ENCODE peak calls at places on chromosomes 11 and 22, in six cellular contexts. U is A549; Y is cardiac fibroblast; X is effector memory CD4-positive, alpha-beta T cell; V is aorta; J is cardiac muscle cell. D is an unnamed sample.

GRCh38 chr22:23457586-23457985 is 122.5 kb downstream of the IGLL1 start:
- DNase-seq in U (no peak), Y (no peak), X (no peak), V (peak; percentile 66), J (no peak), D (no peak)

GRCh38 chr11:12114487-12115033 is 4.2 kb downstream of the MICAL2 start:
- DNase-seq in U (no peak), Y (peak; percentile 68), X (no peak), V (no peak), J (peak; percentile 84), D (peak; percentile 48)

GRCh38 chr22:43151251-43152000 is at the start of gene TSPO:
- DNase-seq in U (peak; percentile 46), Y (peak; percentile 58), X (peak; percentile 62), V (peak; percentile 95), J (peak; percentile 59), D (no peak)

GRCh38 chr11:78223320-78223954 is 34.7 kb downstream of the USP35 start:
- DNase-seq in U (no peak), Y (no peak), X (no peak), V (no peak), J (no peak), D (no peak)

GRCh38 chr22:34592341-34592740 is 473.6 kb upstream of the ISX start:
- DNase-seq in U (no peak), Y (no peak), X (no peak), V (no peak), J (no peak), D (no peak)

GRCh38 chr11:8328231-8328794 is 64.6 kb upstream of the LMO1 start:
- DNase-seq in U (no peak), Y (no peak), X (no peak), V (peak; percentile 48), J (no peak), D (no peak)

GRCh38 chr11:132045116-132045515 is 674.7 kb downstream of the NTM start:
- DNase-seq in U (no peak), Y (no peak), X (no peak), V (no peak), J (no peak), D (no peak)

GRCh38 chr11:9573775-9574555 is 495 bp downstream of the WEE1 start:
- DNase-seq in U (peak; percentile 32), Y (no peak), X (no peak), V (peak; percentile 80), J (peak; percentile 35), D (no peak)

GRCh38 chr11:129427376-129427775 is 51.7 kb downstream of the BARX2 start:
- DNase-seq in U (no peak), Y (no peak), X (no peak), V (no peak), J (no peak), D (peak; percentile 81)

GRCh38 chr11:100932474-100933100 is 197.0 kb downstream of the PGR start:
- DNase-seq in U (peak; percentile 17), Y (peak; percentile 59), X (no peak), V (no peak), J (peak; percentile 58), D (peak; percentile 45)

GRCh38 chr22:36367479-36367878 is 20.3 kb downstream of the MYH9 start:
- DNase-seq in U (no peak), Y (peak; percentile 48), X (no peak), V (no peak), J (no peak), D (no peak)

GRCh38 chr11:46277313-46277622 is 194 bp upstream of the CREB3L1 start:
- DNase-seq in U (no peak), Y (peak; percentile 69), X (no peak), V (no peak), J (peak; percentile 71), D (no peak)

GRCh38 chr11:32555885-32556284 is 27.7 kb upstream of the EIF3M start:
- DNase-seq in U (no peak), Y (no peak), X (no peak), V (no peak), J (no peak), D (no peak)

GRCh38 chr11:10488121-10488580 is 33.1 kb downstream of the AMPD3 start:
- DNase-seq in U (no peak), Y (peak; percentile 8), X (no peak), V (peak; percentile 37), J (no peak), D (no peak)

GRCh38 chr11:12363373-12363772 is 14.0 kb upstream of the PARVA start:
- DNase-seq in U (no peak), Y (no peak), X (no peak), V (no peak), J (no peak), D (no peak)

GRCh38 chr11:19985106-19985505 is 175.2 kb downstream of the DBX1 start:
- DNase-seq in U (no peak), Y (no peak), X (no peak), V (no peak), J (no peak), D (no peak)

GRCh38 chr11:14927146-14927545 is 35.1 kb upstream of the CYP2R1 start:
- DNase-seq in U (no peak), Y (peak; percentile 65), X (no peak), V (no peak), J (peak; percentile 0), D (no peak)

GRCh38 chr11:36509265-36509664 is 807 bp downstream of the TRAF6 start:
- DNase-seq in U (no peak), Y (peak; percentile 52), X (peak; percentile 24), V (no peak), J (peak; percentile 39), D (peak; percentile 20)

GRCh38 chr11:36339899-36340298 is 43.8 kb downstream of the PRR5L start:
- DNase-seq in U (no peak), Y (no peak), X (no peak), V (no peak), J (no peak), D (no peak)

GRCh38 chr11:3021125-3021524 is 29.0 kb upstream of the NAP1L4 start:
- DNase-seq in U (peak; percentile 60), Y (peak; percentile 43), X (no peak), V (no peak), J (peak; percentile 32), D (peak; percentile 59)

GRCh38 chr11:59999732-60000131 is 17.2 kb upstream of the OOSP4B start:
- DNase-seq in U (no peak), Y (no peak), X (no peak), V (no peak), J (no peak), D (no peak)

GRCh38 chr22:20002661-20003060 is 14.0 kb downstream of the ARVCF start:
- DNase-seq in U (no peak), Y (no peak), X (no peak), V (peak; percentile 47), J (no peak), D (no peak)

GRCh38 chr22:22684605-22685561 is 40.5 kb downstream of the GGTLC2 start:
- DNase-seq in U (no peak), Y (peak; percentile 57), X (no peak), V (no peak), J (peak; percentile 72), D (peak; percentile 55)

GRCh38 chr22:38317237-38317994 is at the start of gene CSNK1E:
- DNase-seq in U (peak; percentile 51), Y (peak; percentile 60), X (peak; percentile 65), V (peak; percentile 94), J (peak; percentile 77), D (peak; percentile 83)

GRCh38 chr11:30497600-30497999 is 88.6 kb downstream of the MPPED2 start:
- DNase-seq in U (no peak), Y (no peak), X (no peak), V (no peak), J (no peak), D (no peak)

DNA sequence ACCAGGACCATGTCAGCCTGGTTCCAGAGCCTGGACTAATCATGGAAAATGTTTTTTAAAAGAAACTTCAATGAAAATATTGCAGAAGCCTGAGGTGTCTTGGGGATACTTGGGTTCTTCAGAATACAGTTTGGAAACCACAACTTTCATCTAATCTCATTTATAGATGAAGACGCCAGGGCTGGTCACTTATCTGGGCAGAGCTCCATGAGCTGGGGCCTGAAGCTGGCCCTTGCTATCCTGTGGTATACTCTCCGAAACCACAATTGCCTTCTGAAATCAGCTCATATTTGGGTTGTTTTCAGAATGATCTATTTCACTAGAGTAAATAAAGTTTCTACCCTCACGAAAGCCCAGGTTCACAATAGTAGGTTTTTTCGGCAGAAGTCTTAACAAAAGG is 4.2 kb upstream of the CRTAM start:
- DNase-seq in U (no peak), Y (no peak), X (no peak), V (no peak), J (no peak), D (no peak)
- H3K4me3 ChIP-seq in U (no peak overlapping the region), Y (no peak overlapping the region), X (no peak overlapping the region), V (no peak overlapping the region), J (no peak overlapping the region), D (no peak overlapping the region)

DNA sequence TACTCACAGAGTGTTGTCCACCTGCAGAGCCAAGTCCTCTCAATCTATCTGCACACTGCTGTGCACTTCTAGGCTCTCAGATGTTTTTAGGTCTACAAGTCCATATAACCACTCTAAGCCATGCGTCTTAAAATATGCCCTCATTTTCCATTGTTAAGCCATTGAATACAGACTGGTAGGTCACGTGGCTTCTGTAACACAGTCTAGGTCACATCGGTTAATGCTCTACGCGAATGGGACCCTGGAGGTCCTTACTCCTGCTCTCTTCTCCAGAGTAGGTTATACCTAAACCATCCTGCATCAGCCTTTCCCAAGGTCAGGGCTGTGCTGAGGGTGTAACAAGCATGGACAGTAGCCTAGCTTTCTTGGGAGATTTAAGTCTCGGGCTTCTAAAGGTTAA is 819 bp downstream of the JAML start:
- DNase-seq in U (no peak), Y (no peak), X (no peak), V (no peak), J (no peak), D (no peak)
- H3K4me3 ChIP-seq in U (no peak overlapping the region), Y (no peak overlapping the region), X (peak overlapping the region; percentile 48), V (no peak overlapping the region), J (no peak overlapping the region), D (no peak overlapping the region)

DNA sequence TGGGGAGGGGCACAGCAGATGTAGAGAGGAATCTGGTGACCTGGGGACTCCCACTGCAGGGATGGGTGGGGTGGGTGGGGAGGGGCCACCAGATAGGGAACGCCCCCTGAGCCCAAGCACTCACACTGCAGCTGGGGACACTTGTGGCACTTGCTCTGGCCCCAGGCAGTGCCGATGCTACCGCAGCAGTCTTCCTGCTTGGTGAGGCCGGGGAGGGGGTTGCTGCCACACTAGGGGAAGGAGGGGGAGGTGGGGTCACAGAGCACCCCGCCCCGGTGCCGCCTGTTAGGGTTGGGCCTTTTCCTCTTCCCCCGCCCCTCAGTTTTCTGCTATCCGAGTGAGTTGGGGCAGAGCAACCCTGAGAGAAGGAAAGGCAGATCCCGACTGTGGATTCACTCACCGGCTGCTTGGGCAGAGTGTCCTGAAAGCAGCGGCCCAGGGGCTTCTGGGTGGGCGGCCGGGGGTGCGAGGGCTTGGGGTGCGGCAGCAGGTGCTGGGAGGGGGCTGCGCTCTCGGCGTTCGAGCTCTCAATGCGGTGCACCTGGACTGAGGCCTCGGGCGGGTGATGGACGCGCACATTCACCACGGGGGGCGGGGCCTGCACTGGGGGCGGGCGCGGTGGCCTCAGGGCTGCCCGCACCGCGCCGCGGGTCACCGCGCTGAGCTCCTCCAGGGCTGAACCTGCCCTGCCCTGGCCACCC is 4.7 kb downstream of the LTBP3 start:
- DNase-seq in U (no peak), Y (no peak), X (peak; percentile 69), V (no peak), J (no peak), D (no peak)
- H3K4me3 ChIP-seq in U (no peak overlapping the region), Y (no peak overlapping the region), X (peak overlapping the region; percentile 21), V (no peak overlapping the region), J (no peak overlapping the region), D (no peak overlapping the region)

DNA sequence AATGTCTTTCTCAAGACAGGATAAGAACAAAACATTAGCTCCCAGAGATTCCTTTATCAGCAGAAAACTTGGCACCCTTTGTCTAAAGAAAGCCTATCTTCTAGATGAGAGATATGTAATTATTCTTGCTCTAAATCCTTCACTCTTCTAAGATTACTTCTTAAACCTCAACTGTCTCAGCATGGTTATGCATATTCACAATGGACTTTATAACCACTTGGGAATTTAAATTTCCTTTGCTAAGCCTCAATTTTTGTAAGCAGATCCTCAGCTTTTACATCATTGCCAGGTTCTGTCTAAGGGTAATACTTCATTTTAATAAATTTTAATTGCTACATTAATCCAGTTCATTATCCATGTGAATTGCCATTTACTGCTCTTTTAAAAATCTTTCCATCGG is 433.6 kb upstream of the DDI1 start:
- DNase-seq in U (no peak), Y (no peak), X (no peak), V (no peak), J (no peak), D (no peak)
- H3K4me3 ChIP-seq in U (no peak overlapping the region), Y (no peak overlapping the region), X (no peak overlapping the region), V (no peak overlapping the region), J (no peak overlapping the region), D (no peak overlapping the region)

D was measured in Caco-2.